ENCODE peak calls at places on chromosomes 12 and 14, in six cellular contexts. E, Y, H, P, B and F are unnamed samples. For H3K4me1, the result is how much of the 10 kb centered on the place peaks cover.

GRCh38 chr14:30450620-30451019 is 108.3 kb upstream of the G2E3 start:
- DNase-seq in E (no peak), B (peak), H (no peak), P (no peak), Y (no peak), F (no peak)

GRCh38 chr12:53543539-53543938 is 36.3 kb upstream of the NPFF start:
- DNase-seq in H (peak), B (peak), E (peak), P (peak), Y (peak), F (peak)

GRCh38 chr12:47097276-47097896 is 17.6 kb upstream of the AMIGO2 start:
- DNase-seq in B (peak), H (no peak), E (no peak), P (no peak), Y (no peak), F (no peak)

GRCh38 chr12:120534703-120535655 is 823 bp downstream of the RNF10 start:
- DNase-seq in Y (peak), P (peak), E (peak), H (peak), B (peak), F (peak)

GRCh38 chr12:122894173-122895121 is 1.5 kb downstream of the VPS37B start:
- DNase-seq in Y (peak), B (no peak), P (no peak), E (peak), H (peak), F (peak)

GRCh38 chr14:63045612-63046320 is 508 bp upstream of the KCNH5 start:
- DNase-seq in B (peak), Y (no peak), E (no peak), H (no peak), P (peak), F (no peak)

GRCh38 chr14:104370256-104370870 is 209.2 kb upstream of the C14orf180 start:
- DNase-seq in E (no peak), H (no peak), B (no peak), P (peak), Y (peak), F (peak)

GRCh38 chr12:120639771-120640721 is at the start of gene CABP1:
- DNase-seq in H (no peak), P (peak), B (no peak), Y (peak), E (peak), F (peak)

GRCh38 chr14:63901434-63902085 is 48.8 kb downstream of the SYNE2 start:
- DNase-seq in E (no peak), B (peak), H (no peak), Y (no peak), P (no peak), F (no peak)

GRCh38 chr12:129902371-129903091 is 1.3 kb downstream of the TMEM132D start:
- DNase-seq in Y (no peak), B (peak), E (no peak), H (no peak), P (no peak), F (no peak)

GRCh38 chr14:103188691-103189480 is 65.6 kb downstream of the TNFAIP2 start:
- DNase-seq in P (peak), H (no peak), B (no peak), E (peak), Y (peak), F (peak)

GRCh38 chr12:88993655-88994054 is 358.6 kb downstream of the DUSP6 start:
- DNase-seq in H (no peak), E (no peak), B (peak), Y (no peak), P (peak), F (peak)

GRCh38 chr12:119154435-119154818 is 24.3 kb upstream of the HSPB8 start:
- DNase-seq in B (no peak), H (no peak), E (no peak), P (peak), Y (no peak), F (no peak)

GRCh38 chr14:65501328-65501727 is 88.8 kb downstream of the FUT8 start:
- DNase-seq in E (no peak), P (no peak), H (no peak), Y (no peak), B (no peak), F (no peak)

GRCh38 chr14:70713096-70713875 is 71.6 kb downstream of the TTC9 start:
- DNase-seq in Y (no peak), E (no peak), P (no peak), B (no peak), H (no peak), F (no peak)

GRCh38 chr14:100842799-100843198 is 16.9 kb downstream of the MEG3 start:
- DNase-seq in Y (no peak), P (peak), E (no peak), B (peak), H (no peak), F (no peak)

GRCh38 chr12:122190842-122191668 is 8.1 kb downstream of the LRRC43 start:
- DNase-seq in B (peak), P (peak), H (peak), Y (peak), E (peak), F (peak)

GRCh38 chr14:104499784-104500496 is 79.6 kb upstream of the C14orf180 start:
- DNase-seq in P (no peak), Y (no peak), H (no peak), E (peak), B (no peak), F (peak)

GRCh38 chr12:55060470-55060869 is 40.7 kb downstream of the NEUROD4 start:
- DNase-seq in E (no peak), Y (no peak), H (no peak), P (no peak), B (no peak), F (no peak)

GRCh38 chr14:24398298-24398942 is 383 bp upstream of the NYNRIN start:
- DNase-seq in H (no peak), B (no peak), P (peak), E (peak), Y (no peak), F (no peak)

GRCh38 chr12:54723653-54724256 is 75.6 kb upstream of the DCD start:
- DNase-seq in B (no peak), P (no peak), E (no peak), H (no peak), Y (no peak), F (peak)

GRCh38 chr14:61574514-61574807 is 120.9 kb upstream of the HIF1A start:
- DNase-seq in H (no peak), Y (no peak), B (no peak), P (no peak), E (no peak), F (no peak)

GRCh38 chr12:82687020-82687951 is 580 bp downstream of the TMTC2 start:
- DNase-seq in H (peak), Y (peak), P (peak), B (peak), E (peak), F (peak)

GRCh38 chr14:50955373-50956043 is 11.2 kb upstream of the PYGL start:
- DNase-seq in H (peak), Y (no peak), E (peak), B (peak), P (peak), F (peak)

GRCh38 chr14:74502236-74503019 is 8.9 kb downstream of the ISCA2 start:
- DNase-seq in P (peak), Y (no peak), B (no peak), E (no peak), H (no peak), F (peak)

GRCh38 chr12:123106640-123107359 is 44.1 kb downstream of the PITPNM2 start:
- DNase-seq in H (peak), E (peak), B (no peak), Y (no peak), P (no peak), F (peak)

GRCh38 chr12:132945806-132946506 is 10.2 kb downstream of the ZNF605 start:
- DNase-seq in Y (no peak), B (no peak), E (no peak), H (no peak), P (no peak), F (no peak)

GRCh38 chr14:68094158-68094557 is 274.6 kb downstream of the RAD51B start:
- DNase-seq in H (no peak), B (peak), Y (no peak), P (no peak), E (no peak), F (no peak)

GRCh38 chr12:118418385-118419057 is 42.2 kb downstream of the SUDS3 start:
- DNase-seq in Y (no peak), B (no peak), E (no peak), H (no peak), P (no peak), F (no peak)

GRCh38 chr12:102917026-102917787 is at the start of gene PAH:
- DNase-seq in H (no peak), E (peak), Y (peak), B (no peak), P (peak), F (peak)

GRCh38 chr12:19764408-19764807 is 325.1 kb downstream of the AEBP2 start:
- DNase-seq in Y (no peak), H (no peak), P (no peak), B (peak), E (no peak), F (no peak)

GRCh38 chr12:105445261-105446015 is 114.9 kb downstream of the C12orf75 start:
- DNase-seq in Y (no peak), E (no peak), B (peak), P (peak), H (no peak), F (peak)

GRCh38 chr14:75430526-75430925 is 2.7 kb downstream of the JDP2 start:
- DNase-seq in E (no peak), Y (peak), P (peak), B (peak), H (no peak), F (no peak)

GRCh38 chr12:12741705-12742104 is 24.5 kb downstream of the CDKN1B start:
- DNase-seq in H (no peak), E (no peak), B (no peak), P (no peak), Y (no peak), F (no peak)

GRCh38 chr14:65002586-65003210 is 16.0 kb downstream of the FNTB start:
- DNase-seq in Y (no peak), H (no peak), P (no peak), B (peak), E (no peak), F (no peak)

GRCh38 chr12:40229690-40230651 is 5.2 kb downstream of the LRRK2 start:
- DNase-seq in P (no peak), H (no peak), E (no peak), B (no peak), Y (no peak), F (no peak)

GRCh38 chr12:40233741-40234367 is 9.1 kb downstream of the LRRK2 start:
- DNase-seq in H (no peak), B (no peak), E (no peak), P (no peak), Y (no peak), F (no peak)

GRCh38 chr12:40228727-40229126 is 3.9 kb downstream of the LRRK2 start:
- DNase-seq in P (no peak), H (no peak), E (no peak), B (no peak), Y (no peak), F (no peak)

GRCh38 chr12:40236357-40236850 is 11.6 kb downstream of the LRRK2 start:
- DNase-seq in H (no peak), P (no peak), E (no peak), B (no peak), Y (no peak), F (no peak)

GRCh38 chr12:40232602-40233001 is 7.8 kb downstream of the LRRK2 start:
- DNase-seq in E (no peak), Y (no peak), B (no peak), P (no peak), H (no peak), F (no peak)
- H3K4me1 ChIP-seq in E (under half), Y (under half), B (under half), P (under half), H (under half), F (under half)

GRCh38 chr12:113610698-113611097 is 139.0 kb upstream of the LHX5 start:
- DNase-seq in H (no peak), Y (no peak), P (no peak), E (no peak), B (no peak), F (no peak)
- H3K4me3 ChIP-seq in H (no peak), Y (no peak), P (no peak), E (no peak), B (no peak), F (no peak)

DNA sequence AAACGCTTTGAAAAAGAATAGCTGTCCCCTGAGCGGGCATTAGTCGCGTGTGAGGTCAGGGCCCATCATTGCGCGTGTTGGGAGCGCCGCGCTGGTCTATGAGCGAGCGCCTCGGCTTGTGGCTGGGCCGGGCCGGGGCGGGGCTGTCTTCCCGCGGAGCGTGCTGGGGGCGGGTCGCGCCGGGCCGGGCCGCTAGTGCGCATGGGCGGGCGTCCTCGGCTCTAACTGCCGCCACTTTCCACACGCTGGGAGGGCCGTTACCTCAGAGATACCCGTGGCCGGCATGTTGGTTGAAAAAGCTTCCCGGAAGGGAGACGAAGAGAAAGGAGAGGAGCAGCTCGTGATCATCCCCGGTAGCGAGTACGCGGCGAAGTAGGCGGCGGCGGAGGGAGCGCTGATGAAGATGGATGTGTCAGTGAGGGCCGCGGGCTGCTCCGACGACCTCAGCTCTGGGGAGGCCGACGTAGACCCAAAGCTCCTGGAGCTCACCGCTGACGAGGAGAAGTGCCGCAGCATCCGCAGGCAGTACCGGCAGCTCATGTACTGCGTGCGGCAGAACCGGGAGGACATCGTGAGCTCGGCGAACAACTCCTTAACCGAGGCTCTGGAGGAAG is at the start of gene EID3:
- DNase-seq in E (peak), P (peak), B (peak), Y (peak), H (peak), F (peak)
- H3K27ac ChIP-seq in E (peak), P (peak), B (peak), Y (peak), H (peak), F (peak)

GRCh38 chr12:56721721-56722120 is 3.4 kb downstream of the NACA start:
- DNase-seq in H (no peak), Y (no peak), B (no peak), E (no peak), P (no peak), F (no peak)

GRCh38 chr12:56718636-56719035 is 6.5 kb downstream of the NACA start:
- DNase-seq in Y (no peak), H (no peak), E (no peak), P (no peak), B (no peak), F (no peak)

GRCh38 chr12:56719056-56719455 is 6.0 kb downstream of the NACA start:
- DNase-seq in H (no peak), E (no peak), P (no peak), Y (no peak), B (no peak), F (no peak)

GRCh38 chr12:56722832-56723231 is 2.3 kb downstream of the NACA start:
- DNase-seq in P (no peak), E (no peak), B (no peak), H (no peak), Y (no peak), F (peak)

GRCh38 chr12:56720696-56721615 is 4.1 kb downstream of the NACA start:
- DNase-seq in H (no peak), B (no peak), E (no peak), Y (no peak), P (no peak), F (no peak)
- H3K4me1 ChIP-seq in H (under half), B (under half), E (under half), Y (half or more), P (under half), F (under half)

DNA sequence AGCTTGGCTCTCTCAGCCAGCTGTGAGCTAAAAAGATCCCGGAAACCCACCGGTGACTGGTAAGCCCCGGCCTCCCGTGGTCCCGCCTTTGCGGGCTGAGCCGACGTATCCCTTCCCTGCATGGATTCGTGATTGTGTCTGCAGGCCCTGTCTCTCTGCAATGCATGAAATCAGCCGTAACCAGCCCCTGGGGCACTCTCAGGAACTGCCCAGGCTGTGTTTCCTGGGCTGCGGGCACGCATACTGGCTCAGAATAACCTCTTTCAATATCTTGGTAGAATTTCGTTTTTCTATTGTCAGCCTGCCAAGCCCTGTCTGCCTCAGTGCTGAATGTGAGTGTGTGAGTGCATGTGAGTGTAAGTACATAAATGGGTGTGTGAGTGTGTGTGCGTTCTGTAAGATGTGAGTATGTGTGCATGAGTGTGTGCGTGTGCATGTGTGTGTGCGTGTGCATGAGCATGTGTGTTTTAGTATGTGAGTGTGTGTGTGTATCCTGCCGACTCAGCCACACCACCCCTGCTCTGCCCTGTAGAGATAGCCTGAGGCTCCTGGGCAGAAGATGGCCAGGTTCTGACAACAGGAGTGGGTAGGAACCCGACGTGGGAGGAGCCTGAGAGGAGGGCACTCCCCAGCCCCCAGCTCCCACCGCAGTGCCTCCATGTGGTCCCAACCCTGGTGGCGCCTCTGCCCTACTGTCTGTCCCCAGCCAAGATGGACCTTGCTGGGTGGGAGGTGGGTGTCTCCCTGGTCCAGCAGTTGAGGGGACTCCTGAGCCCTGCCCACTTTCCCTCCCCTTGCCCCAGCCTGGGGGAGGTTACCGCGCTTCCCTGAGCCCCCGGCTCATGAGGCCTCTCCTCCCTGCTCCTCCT is 268.8 kb downstream of the ADGRD1 start:
- DNase-seq in Y (no peak), P (no peak), B (no peak), H (no peak), E (no peak), F (peak)
- H3K4me3 ChIP-seq in Y (no peak), P (no peak), B (no peak), H (no peak), E (no peak), F (no peak)

GRCh38 chr14:59245809-59246295 is 57.4 kb downstream of the DAAM1 start:
- DNase-seq in H (no peak), E (no peak), P (no peak), Y (no peak), B (no peak), F (no peak)
- H3K27ac ChIP-seq in H (no peak), E (no peak), P (no peak), Y (no peak), B (no peak), F (no peak)

GRCh38 chr14:69685716-69686115 is 74.3 kb downstream of the SUSD6 start:
- DNase-seq in B (peak), P (peak), H (peak), E (peak), Y (peak), F (peak)
- H3K4me1 ChIP-seq in B (under half), P (under half), H (under half), E (under half), Y (half or more), F (under half)

DNA sequence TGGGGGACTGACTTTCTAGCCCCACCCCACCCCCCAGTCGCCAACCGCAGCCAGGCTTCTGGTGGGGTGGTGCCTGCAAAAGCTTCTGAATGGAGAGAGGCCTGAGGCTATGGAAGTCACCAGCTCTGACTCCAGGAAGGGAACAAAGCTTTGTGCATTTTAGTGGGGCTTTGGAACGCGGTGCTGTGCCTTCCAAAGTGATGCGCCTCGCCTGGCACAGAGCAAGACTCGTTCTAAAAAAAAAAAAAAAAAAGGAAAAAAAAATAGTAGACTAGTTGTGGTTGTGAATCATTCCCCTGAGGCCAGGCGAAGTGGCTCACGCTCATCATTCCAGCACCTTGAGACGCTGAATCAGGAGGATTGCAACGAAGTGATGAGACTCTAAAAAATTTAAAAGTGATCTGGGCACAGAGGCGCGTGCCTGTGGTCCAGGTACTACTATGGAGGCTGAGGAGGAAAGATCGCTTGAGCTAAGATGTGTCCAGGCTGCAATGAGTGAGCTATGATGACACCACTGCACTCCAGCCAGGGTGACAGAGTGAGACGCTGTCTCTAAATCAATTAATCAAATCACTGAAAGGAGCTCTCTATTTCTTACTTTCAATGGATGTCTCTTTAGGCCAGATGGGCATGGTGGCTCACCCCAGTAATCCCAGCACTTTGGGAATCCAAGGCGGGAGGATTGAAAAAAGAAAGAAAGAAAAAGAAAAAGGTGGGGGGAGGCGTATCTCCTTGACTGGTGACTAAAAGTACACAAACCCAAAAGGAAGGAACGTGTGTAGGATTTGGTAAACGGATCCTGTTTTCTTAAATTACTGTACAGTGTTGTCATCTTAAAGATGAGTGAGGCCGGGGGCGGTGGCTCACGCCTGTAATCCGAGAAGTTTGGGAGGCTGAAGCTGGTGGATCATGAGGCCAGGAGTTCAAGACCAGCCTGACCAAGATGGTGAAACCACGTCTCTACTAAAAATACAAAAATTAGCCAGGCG is 259.6 kb upstream of the ALG10B start:
- DNase-seq in P (no peak), E (no peak), Y (no peak), H (no peak), B (no peak), F (no peak)
- H3K4me3 ChIP-seq in P (no peak), E (no peak), Y (no peak), H (no peak), B (no peak), F (no peak)

GRCh38 chr14:32331227-32331597 is 2.1 kb downstream of the AKAP6 start:
- DNase-seq in B (no peak), H (no peak), E (no peak), P (no peak), Y (no peak), F (no peak)

GRCh38 chr14:32332415-32333116 is 3.5 kb downstream of the AKAP6 start:
- DNase-seq in Y (no peak), E (no peak), P (no peak), B (no peak), H (no peak), F (peak)

GRCh38 chr14:32329690-32330290 is 692 bp downstream of the AKAP6 start:
- DNase-seq in E (no peak), P (no peak), Y (no peak), B (no peak), H (no peak), F (no peak)

GRCh38 chr14:32329146-32329545 is at the start of gene AKAP6:
- DNase-seq in P (no peak), H (no peak), B (no peak), E (no peak), Y (no peak), F (no peak)

GRCh38 chr14:32330356-32331226 is 1.5 kb downstream of the AKAP6 start:
- DNase-seq in Y (no peak), H (no peak), P (no peak), B (no peak), E (peak), F (no peak)
- H3K27ac ChIP-seq in Y (no peak), H (no peak), P (peak), B (no peak), E (no peak), F (no peak)